ENCODE peak calls at places on chromosomes 11 and 22, in six cellular contexts. N, H, J, X, V and Q are unnamed samples.

GRCh38 chr11:77122576-77123212 is 5.4 kb upstream of the MYO7A start:
- DNase-seq in N (no peak), H (no peak), J (no peak), X (no peak), V (no peak), Q (no peak)

GRCh38 chr11:46896719-46897406 is 21.5 kb downstream of the LRP4 start:
- DNase-seq in N (no peak), H (peak; percentile 58), J (no peak), X (no peak), V (no peak), Q (no peak)

GRCh38 chr22:32752326-32752725 is 49.2 kb upstream of the TIMP3 start:
- DNase-seq in N (no peak), H (no peak), J (no peak), X (no peak), V (no peak), Q (no peak)

GRCh38 chr11:103779054-103779453 is 257.4 kb upstream of the DDI1 start:
- DNase-seq in N (no peak), H (no peak), J (no peak), X (no peak), V (no peak), Q (no peak)

GRCh38 chr11:8031248-8032115 is 44.3 kb downstream of the EIF3F start:
- DNase-seq in N (no peak), H (no peak), J (no peak), X (no peak), V (no peak), Q (no peak)

GRCh38 chr22:31211504-31211861 is 615 bp upstream of the LIMK2 start:
- DNase-seq in N (no peak), H (no peak), J (no peak), X (no peak), V (no peak), Q (no peak)

GRCh38 chr22:44942979-44943700 is 66.7 kb downstream of the PHF21B start:
- DNase-seq in N (no peak), H (no peak), J (no peak), X (no peak), V (no peak), Q (no peak)

GRCh38 chr22:49749885-49750510 is 77.7 kb downstream of the BRD1 start:
- DNase-seq in N (no peak), H (no peak), J (no peak), X (no peak), V (no peak), Q (no peak)

GRCh38 chr11:34354782-34355181 is 3.0 kb downstream of the ABTB2 start:
- DNase-seq in N (no peak), H (no peak), J (no peak), X (no peak), V (no peak), Q (no peak)

GRCh38 chr11:6298605-6299004 is 21.7 kb downstream of the CAVIN3 start:
- DNase-seq in N (no peak), H (peak; percentile 50), J (peak; percentile 72), X (no peak), V (no peak), Q (peak; percentile 22)

GRCh38 chr11:112525270-112525669 is 264.6 kb upstream of the PLET1 start:
- DNase-seq in N (no peak), H (no peak), J (no peak), X (peak; percentile 29), V (no peak), Q (no peak)

GRCh38 chr22:45594123-45594941 is 77.3 kb upstream of the ATXN10 start:
- DNase-seq in N (no peak), H (no peak), J (no peak), X (no peak), V (no peak), Q (no peak)

GRCh38 chr11:71172680-71173079 is 79.7 kb downstream of the SHANK2 start:
- DNase-seq in N (no peak), H (no peak), J (no peak), X (no peak), V (no peak), Q (no peak)

GRCh38 chr22:49811014-49811791 is 16.5 kb downstream of the BRD1 start:
- DNase-seq in N (no peak), H (no peak), J (no peak), X (no peak), V (no peak), Q (no peak)

GRCh38 chr22:25228822-25229221 is 9.4 kb downstream of the CRYBB2 start:
- DNase-seq in N (no peak), H (no peak), J (no peak), X (no peak), V (no peak), Q (no peak)

GRCh38 chr11:19869466-19869865 is 156.8 kb downstream of the NAV2 start:
- DNase-seq in N (no peak), H (no peak), J (no peak), X (no peak), V (no peak), Q (peak; percentile 51)

GRCh38 chr11:100003985-100004384 is 683.1 kb upstream of the ARHGAP42 start:
- DNase-seq in N (no peak), H (no peak), J (no peak), X (no peak), V (no peak), Q (no peak)